ENCODE peak calls at places on chromosomes 4 and X, in six cellular contexts. V is aorta, M is lower leg skin, L is left colon, Y is fibroblast of mammary gland, W is ELR. O is an unnamed sample.

GRCh38 chr4:158833602-158834001 is 64.8 kb downstream of the FNIP2 start:
- DNase-seq in M (no peak), Y (no peak), V (no peak), L (no peak), W (no peak), O (no peak)

GRCh38 chrX:1181131-1181530 is 31.3 kb downstream of the CRLF2 start:
- DNase-seq in V (no peak), Y (no peak), L (no peak), W (no peak), M (no peak), O (no peak)

GRCh38 chrX:13864264-13864663 is 47.4 kb upstream of the GPM6B start:
- DNase-seq in Y (peak), V (no peak), W (no peak), L (no peak), M (no peak), O (no peak)

GRCh38 chr4:59553063-59553738 is 1646.9 kb upstream of the ADGRL3 start:
- DNase-seq in V (no peak), W (peak), L (no peak), Y (peak), M (no peak), O (peak)

GRCh38 chrX:2677764-2678163 is 13.3 kb upstream of the CD99 start:
- DNase-seq in M (peak), V (peak), W (peak), L (peak), Y (peak), O (peak)

GRCh38 chr4:1470816-1471442 is 64.7 kb upstream of the NKX1-1 start:
- DNase-seq in W (no peak), M (no peak), Y (no peak), L (no peak), V (peak), O (no peak)

GRCh38 chr4:181475781-181476180 is 767.4 kb upstream of the TENM3 start:
- DNase-seq in L (no peak), W (no peak), M (no peak), Y (peak), V (no peak), O (no peak)

GRCh38 chr4:1855334-1856070 is 454 bp downstream of the LETM1 start:
- DNase-seq in L (no peak), M (no peak), W (peak), V (no peak), Y (no peak), O (no peak)

GRCh38 chrX:103556941-103557340 is 28.4 kb upstream of the TCEAL4 start:
- DNase-seq in M (no peak), W (no peak), L (no peak), Y (no peak), V (no peak), O (no peak)

O was measured in EL.